ENCODE peak calls at places on chromosomes 5 and 9, in five cellular contexts. B is Ammon's horn, E is SJSA1, W is naive B cell, G is HuH-7.5. Y is an unnamed sample.

GRCh38 chr9:17962747-17963146 is 383.9 kb downstream of the SH3GL2 start:
- DNase-seq in B (no peak), W (no peak), G (no peak), E (no peak), Y (no peak)

GRCh38 chr5:163529698-163530097 is 24.3 kb downstream of the MAT2B start:
- DNase-seq in G (no peak), W (no peak), B (no peak), E (no peak), Y (no peak)

GRCh38 chr9:126965541-126966428 is 51.2 kb downstream of the RALGPS1 start:
- DNase-seq in G (peak), W (no peak), B (peak), E (peak), Y (peak)

GRCh38 chr5:131607418-131607817 is 27.6 kb downstream of the RAPGEF6 start:
- DNase-seq in E (no peak), W (no peak), G (no peak), B (no peak), Y (no peak)

GRCh38 chr9:121239071-121239470 is 28.9 kb upstream of the GSN start:
- DNase-seq in B (no peak), G (no peak), E (no peak), W (no peak), Y (no peak)

GRCh38 chr9:38277601-38278200 is 114.8 kb upstream of the ALDH1B1 start:
- DNase-seq in E (no peak), G (no peak), B (no peak), W (no peak), Y (no peak)

GRCh38 chr9:111298831-111299603 is 31.0 kb downstream of the OR2K2 start:
- DNase-seq in E (no peak), B (peak), G (no peak), W (no peak), Y (peak)

GRCh38 chr5:139696894-139697658 is 48.9 kb downstream of the CXXC5 start:
- DNase-seq in W (no peak), B (no peak), G (peak), E (peak), Y (peak)

GRCh38 chr5:37776826-37777225 is 63.0 kb downstream of the GDNF start:
- DNase-seq in G (no peak), E (peak), B (no peak), W (no peak), Y (peak)

GRCh38 chr9:16688814-16689213 is 181.7 kb downstream of the BNC2 start:
- DNase-seq in W (no peak), E (no peak), G (no peak), B (no peak), Y (no peak)

GRCh38 chr5:38938424-38938823 is 92.6 kb downstream of the OSMR start:
- DNase-seq in G (no peak), W (no peak), B (no peak), E (no peak), Y (no peak)

GRCh38 chr5:150134198-150134588 is 21.5 kb downstream of the PDGFRB start:
- DNase-seq in B (no peak), E (no peak), G (no peak), W (no peak), Y (no peak)

GRCh38 chr5:76219636-76220035 is 136.5 kb downstream of the SV2C start:
- DNase-seq in W (no peak), E (no peak), B (no peak), G (no peak), Y (no peak)

GRCh38 chr9:91075279-91075678 is 273.7 kb downstream of the SYK start:
- DNase-seq in B (no peak), W (no peak), E (no peak), G (no peak), Y (no peak)

GRCh38 chr9:36492849-36493248 is 79.8 kb upstream of the MELK start:
- DNase-seq in E (no peak), W (no peak), B (peak), G (no peak), Y (no peak)

GRCh38 chr5:68007446-68007845 is 208.1 kb upstream of the PIK3R1 start:
- DNase-seq in W (no peak), E (no peak), G (no peak), B (peak), Y (no peak)

GRCh38 chr5:133489632-133490031 is 122.7 kb downstream of the FSTL4 start:
- DNase-seq in E (no peak), G (no peak), B (no peak), W (peak), Y (peak)

GRCh38 chr5:144028058-144028457 is 142.4 kb downstream of the YIPF5 start:
- DNase-seq in W (no peak), B (no peak), E (no peak), G (no peak), Y (no peak)

GRCh38 chr9:70091553-70091952 is 47.9 kb downstream of the MAMDC2 start:
- DNase-seq in E (no peak), G (no peak), B (no peak), W (no peak), Y (no peak)